ENCODE peak calls at places on chromosomes 2 and 18, in nine cellular contexts. One of them, this sample, is unnamed.

GRCh38 chr2:232327089-232328037 is 51.2 kb upstream of the ALPP start:
- DNase-seq in AG04449: no peak
- DNase-seq in brain microvascular endothelial cell: peak
- DNase-seq in fibroblast of lung: peak
- DNase-seq in cardiac fibroblast: peak
- DNase-seq in bronchial epithelial cell: peak
- DNase-seq in heart right ventricle: peak
- DNase-seq in neural progenitor cell: peak
- DNase-seq in IMR-90: peak
- DNase-seq in this sample: no peak

GRCh38 chr18:23238152-23238531 is 102.9 kb downstream of the CABLES1 start:
- DNase-seq in fibroblast of lung: peak
- DNase-seq in brain microvascular endothelial cell: peak
- DNase-seq in neural progenitor cell: no peak
- DNase-seq in cardiac fibroblast: peak
- DNase-seq in AG04449: no peak
- DNase-seq in IMR-90: peak
- DNase-seq in bronchial epithelial cell: peak
- DNase-seq in heart right ventricle: peak
- DNase-seq in this sample: peak

GRCh38 chr18:8455661-8456614 is 153.3 kb upstream of the RAB12 start:
- DNase-seq in AG04449: no peak
- DNase-seq in bronchial epithelial cell: no peak
- DNase-seq in brain microvascular endothelial cell: no peak
- DNase-seq in fibroblast of lung: no peak
- DNase-seq in heart right ventricle: no peak
- DNase-seq in IMR-90: no peak
- DNase-seq in neural progenitor cell: no peak
- DNase-seq in cardiac fibroblast: no peak
- DNase-seq in this sample: no peak

GRCh38 chr2:100106460-100106859 is 35.9 kb downstream of the AFF3 start:
- DNase-seq in AG04449: no peak
- DNase-seq in neural progenitor cell: peak
- DNase-seq in cardiac fibroblast: no peak
- DNase-seq in brain microvascular endothelial cell: no peak
- DNase-seq in fibroblast of lung: peak
- DNase-seq in IMR-90: peak
- DNase-seq in heart right ventricle: no peak
- DNase-seq in bronchial epithelial cell: no peak
- DNase-seq in this sample: no peak

GRCh38 chr2:45754087-45755015 is 102.9 kb downstream of the PRKCE start:
- DNase-seq in IMR-90: peak
- DNase-seq in bronchial epithelial cell: no peak
- DNase-seq in heart right ventricle: no peak
- DNase-seq in neural progenitor cell: no peak
- DNase-seq in fibroblast of lung: no peak
- DNase-seq in AG04449: no peak
- DNase-seq in cardiac fibroblast: no peak
- DNase-seq in brain microvascular endothelial cell: no peak
- DNase-seq in this sample: no peak

GRCh38 chr2:213237787-213238186 is 46.5 kb upstream of the SPAG16 start:
- DNase-seq in neural progenitor cell: no peak
- DNase-seq in heart right ventricle: no peak
- DNase-seq in cardiac fibroblast: peak
- DNase-seq in IMR-90: no peak
- DNase-seq in bronchial epithelial cell: no peak
- DNase-seq in brain microvascular endothelial cell: no peak
- DNase-seq in AG04449: no peak
- DNase-seq in fibroblast of lung: no peak
- DNase-seq in this sample: no peak

GRCh38 chr2:150045601-150046000 is 441.9 kb downstream of the RND3 start:
- DNase-seq in brain microvascular endothelial cell: no peak
- DNase-seq in heart right ventricle: no peak
- DNase-seq in neural progenitor cell: no peak
- DNase-seq in AG04449: no peak
- DNase-seq in cardiac fibroblast: no peak
- DNase-seq in fibroblast of lung: no peak
- DNase-seq in IMR-90: peak
- DNase-seq in bronchial epithelial cell: peak
- DNase-seq in this sample: no peak

GRCh38 chr2:121565389-121566250 is 34.9 kb downstream of the RNU4ATAC start:
- DNase-seq in heart right ventricle: peak
- DNase-seq in fibroblast of lung: no peak
- DNase-seq in AG04449: no peak
- DNase-seq in neural progenitor cell: no peak
- DNase-seq in IMR-90: no peak
- DNase-seq in brain microvascular endothelial cell: no peak
- DNase-seq in bronchial epithelial cell: no peak
- DNase-seq in cardiac fibroblast: no peak
- DNase-seq in this sample: no peak

GRCh38 chr2:150062416-150062815 is 425.1 kb downstream of the RND3 start:
- DNase-seq in neural progenitor cell: no peak
- DNase-seq in IMR-90: no peak
- DNase-seq in brain microvascular endothelial cell: no peak
- DNase-seq in cardiac fibroblast: peak
- DNase-seq in bronchial epithelial cell: no peak
- DNase-seq in fibroblast of lung: peak
- DNase-seq in AG04449: no peak
- DNase-seq in heart right ventricle: peak
- DNase-seq in this sample: no peak

GRCh38 chr18:58013241-58014211 is 30.5 kb upstream of the NEDD4L start:
- DNase-seq in heart right ventricle: no peak
- DNase-seq in neural progenitor cell: no peak
- DNase-seq in bronchial epithelial cell: peak
- DNase-seq in fibroblast of lung: peak
- DNase-seq in cardiac fibroblast: no peak
- DNase-seq in AG04449: no peak
- DNase-seq in IMR-90: peak
- DNase-seq in brain microvascular endothelial cell: peak
- DNase-seq in this sample: no peak

GRCh38 chr2:8661235-8661634 is 20.6 kb upstream of the ID2 start:
- DNase-seq in fibroblast of lung: no peak
- DNase-seq in neural progenitor cell: no peak
- DNase-seq in AG04449: no peak
- DNase-seq in bronchial epithelial cell: no peak
- DNase-seq in IMR-90: no peak
- DNase-seq in brain microvascular endothelial cell: no peak
- DNase-seq in heart right ventricle: no peak
- DNase-seq in cardiac fibroblast: no peak
- DNase-seq in this sample: no peak

GRCh38 chr2:142112648-142113278 is 18.1 kb downstream of the LRP1B start:
- DNase-seq in brain microvascular endothelial cell: peak
- DNase-seq in fibroblast of lung: peak
- DNase-seq in bronchial epithelial cell: peak
- DNase-seq in AG04449: no peak
- DNase-seq in cardiac fibroblast: peak
- DNase-seq in IMR-90: peak
- DNase-seq in heart right ventricle: no peak
- DNase-seq in neural progenitor cell: no peak
- DNase-seq in this sample: peak

GRCh38 chr2:162113771-162114168 is 38.3 kb downstream of the GCG start:
- DNase-seq in IMR-90: peak
- DNase-seq in neural progenitor cell: no peak
- DNase-seq in AG04449: peak
- DNase-seq in heart right ventricle: peak
- DNase-seq in fibroblast of lung: peak
- DNase-seq in bronchial epithelial cell: peak
- DNase-seq in brain microvascular endothelial cell: peak
- DNase-seq in cardiac fibroblast: peak
- DNase-seq in this sample: no peak

GRCh38 chr2:100173907-100174525 is 31.6 kb upstream of the AFF3 start:
- DNase-seq in bronchial epithelial cell: no peak
- DNase-seq in cardiac fibroblast: no peak
- DNase-seq in AG04449: peak
- DNase-seq in fibroblast of lung: no peak
- DNase-seq in brain microvascular endothelial cell: no peak
- DNase-seq in heart right ventricle: no peak
- DNase-seq in neural progenitor cell: peak
- DNase-seq in IMR-90: no peak
- DNase-seq in this sample: peak

GRCh38 chr2:47534179-47534919 is 131.4 kb downstream of the MSH2 start:
- DNase-seq in fibroblast of lung: peak
- DNase-seq in cardiac fibroblast: peak
- DNase-seq in AG04449: peak
- DNase-seq in brain microvascular endothelial cell: peak
- DNase-seq in neural progenitor cell: no peak
- DNase-seq in bronchial epithelial cell: peak
- DNase-seq in IMR-90: peak
- DNase-seq in heart right ventricle: peak
- DNase-seq in this sample: no peak

GRCh38 chr2:162211747-162212146 is 31.5 kb downstream of the FAP start:
- DNase-seq in brain microvascular endothelial cell: no peak
- DNase-seq in cardiac fibroblast: peak
- DNase-seq in bronchial epithelial cell: no peak
- DNase-seq in neural progenitor cell: no peak
- DNase-seq in fibroblast of lung: no peak
- DNase-seq in heart right ventricle: no peak
- DNase-seq in AG04449: no peak
- DNase-seq in IMR-90: no peak
- DNase-seq in this sample: no peak

GRCh38 chr2:227813562-227814353 is at the start of gene CCL20:
- DNase-seq in AG04449: no peak
- DNase-seq in brain microvascular endothelial cell: no peak
- DNase-seq in cardiac fibroblast: no peak
- DNase-seq in fibroblast of lung: no peak
- DNase-seq in IMR-90: no peak
- DNase-seq in heart right ventricle: no peak
- DNase-seq in neural progenitor cell: no peak
- DNase-seq in bronchial epithelial cell: peak
- DNase-seq in this sample: no peak

GRCh38 chr18:45106331-45106774 is 425.7 kb downstream of the SETBP1 start:
- DNase-seq in IMR-90: no peak
- DNase-seq in bronchial epithelial cell: no peak
- DNase-seq in fibroblast of lung: peak
- DNase-seq in brain microvascular endothelial cell: peak
- DNase-seq in neural progenitor cell: no peak
- DNase-seq in heart right ventricle: no peak
- DNase-seq in cardiac fibroblast: peak
- DNase-seq in AG04449: no peak
- DNase-seq in this sample: no peak

GRCh38 chr2:43309935-43310334 is 83.5 kb upstream of the ZFP36L2 start:
- DNase-seq in cardiac fibroblast: no peak
- DNase-seq in brain microvascular endothelial cell: no peak
- DNase-seq in AG04449: no peak
- DNase-seq in bronchial epithelial cell: no peak
- DNase-seq in neural progenitor cell: no peak
- DNase-seq in heart right ventricle: no peak
- DNase-seq in fibroblast of lung: no peak
- DNase-seq in IMR-90: no peak
- DNase-seq in this sample: no peak

GRCh38 chr2:63819765-63820717 is 21.7 kb upstream of the UGP2 start:
- DNase-seq in IMR-90: peak
- DNase-seq in neural progenitor cell: no peak
- DNase-seq in AG04449: no peak
- DNase-seq in cardiac fibroblast: peak
- DNase-seq in fibroblast of lung: no peak
- DNase-seq in brain microvascular endothelial cell: no peak
- DNase-seq in heart right ventricle: peak
- DNase-seq in bronchial epithelial cell: peak
- DNase-seq in this sample: peak

GRCh38 chr2:197705912-197706838 is 1.0 kb downstream of the MARS2 start:
- DNase-seq in cardiac fibroblast: peak
- DNase-seq in fibroblast of lung: peak
- DNase-seq in IMR-90: peak
- DNase-seq in neural progenitor cell: peak
- DNase-seq in bronchial epithelial cell: no peak
- DNase-seq in AG04449: no peak
- DNase-seq in brain microvascular endothelial cell: no peak
- DNase-seq in heart right ventricle: peak
- DNase-seq in this sample: no peak

GRCh38 chr2:48768669-48769068 is 13.1 kb upstream of the LHCGR start:
- DNase-seq in AG04449: no peak
- DNase-seq in fibroblast of lung: no peak
- DNase-seq in bronchial epithelial cell: no peak
- DNase-seq in brain microvascular endothelial cell: no peak
- DNase-seq in heart right ventricle: no peak
- DNase-seq in IMR-90: no peak
- DNase-seq in neural progenitor cell: no peak
- DNase-seq in cardiac fibroblast: no peak
- DNase-seq in this sample: no peak

GRCh38 chr2:181005809-181006208 is 25.4 kb downstream of the UBE2E3 start:
- DNase-seq in neural progenitor cell: no peak
- DNase-seq in AG04449: no peak
- DNase-seq in brain microvascular endothelial cell: no peak
- DNase-seq in bronchial epithelial cell: no peak
- DNase-seq in fibroblast of lung: no peak
- DNase-seq in heart right ventricle: no peak
- DNase-seq in IMR-90: no peak
- DNase-seq in cardiac fibroblast: no peak
- DNase-seq in this sample: no peak
- H3K4me3 ChIP-seq in neural progenitor cell: no peak
- H3K4me3 ChIP-seq in AG04449: no peak
- H3K4me3 ChIP-seq in brain microvascular endothelial cell: no peak
- H3K4me3 ChIP-seq in bronchial epithelial cell: no peak
- H3K4me3 ChIP-seq in fibroblast of lung: no peak
- H3K4me3 ChIP-seq in heart right ventricle: no peak
- H3K4me3 ChIP-seq in IMR-90: no peak
- H3K4me3 ChIP-seq in cardiac fibroblast: no peak
- H3K4me3 ChIP-seq in this sample: no peak

GRCh38 chr2:179876266-179876665 is 14.9 kb upstream of the ZNF385B start:
- DNase-seq in IMR-90: no peak
- DNase-seq in brain microvascular endothelial cell: no peak
- DNase-seq in neural progenitor cell: no peak
- DNase-seq in heart right ventricle: no peak
- DNase-seq in bronchial epithelial cell: peak
- DNase-seq in fibroblast of lung: no peak
- DNase-seq in cardiac fibroblast: no peak
- DNase-seq in AG04449: no peak
- DNase-seq in this sample: no peak
- TF ChIP-seq CTCF in IMR-90: no peak
- TF ChIP-seq CTCF in brain microvascular endothelial cell: peak
- TF ChIP-seq CTCF in neural progenitor cell: peak
- TF ChIP-seq CTCF in heart right ventricle: no peak
- TF ChIP-seq CTCF in bronchial epithelial cell: no peak
- TF ChIP-seq CTCF in fibroblast of lung: peak
- TF ChIP-seq CTCF in cardiac fibroblast: no peak
- TF ChIP-seq CTCF in AG04449: no peak
- TF ChIP-seq CTCF in this sample: peak

GRCh38 chr2:7094113-7094760 is 177.0 kb downstream of the RNF144A start:
- DNase-seq in neural progenitor cell: no peak
- DNase-seq in heart right ventricle: no peak
- DNase-seq in bronchial epithelial cell: no peak
- DNase-seq in AG04449: peak
- DNase-seq in fibroblast of lung: peak
- DNase-seq in brain microvascular endothelial cell: peak
- DNase-seq in IMR-90: no peak
- DNase-seq in cardiac fibroblast: peak
- DNase-seq in this sample: peak
- H3K4me3 ChIP-seq in neural progenitor cell: no peak
- H3K4me3 ChIP-seq in heart right ventricle: no peak
- H3K4me3 ChIP-seq in bronchial epithelial cell: no peak
- H3K4me3 ChIP-seq in AG04449: no peak
- H3K4me3 ChIP-seq in fibroblast of lung: no peak
- H3K4me3 ChIP-seq in brain microvascular endothelial cell: no peak
- H3K4me3 ChIP-seq in IMR-90: no peak
- H3K4me3 ChIP-seq in cardiac fibroblast: no peak
- H3K4me3 ChIP-seq in this sample: no peak

DNA sequence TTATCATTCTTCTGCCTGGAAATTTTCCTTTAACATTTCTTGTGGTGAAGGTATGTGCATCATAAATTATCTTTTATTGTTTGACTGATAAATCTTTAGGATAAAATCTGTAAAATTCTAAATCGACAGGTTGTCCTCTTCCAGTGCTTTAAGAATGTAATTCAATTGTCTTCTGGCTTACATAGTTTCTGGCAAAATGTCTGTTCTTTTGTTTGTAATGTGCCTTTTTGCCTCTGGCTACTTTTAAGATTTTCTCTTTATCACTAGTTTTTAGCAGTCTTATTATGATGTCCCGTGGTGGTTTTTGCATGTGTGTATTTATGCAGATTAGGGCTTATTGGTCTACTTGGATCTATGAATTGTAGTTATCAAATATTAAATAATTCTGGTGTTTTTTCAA is 203.6 kb upstream of the COPS8 start:
- DNase-seq in brain microvascular endothelial cell: no peak
- DNase-seq in heart right ventricle: no peak
- DNase-seq in bronchial epithelial cell: no peak
- DNase-seq in AG04449: no peak
- DNase-seq in IMR-90: no peak
- DNase-seq in neural progenitor cell: no peak
- DNase-seq in cardiac fibroblast: no peak
- DNase-seq in fibroblast of lung: no peak
- DNase-seq in this sample: no peak
- TF ChIP-seq CTCF in brain microvascular endothelial cell: no peak
- TF ChIP-seq CTCF in heart right ventricle: no peak
- TF ChIP-seq CTCF in bronchial epithelial cell: no peak
- TF ChIP-seq CTCF in AG04449: no peak
- TF ChIP-seq CTCF in IMR-90: no peak
- TF ChIP-seq CTCF in neural progenitor cell: no peak
- TF ChIP-seq CTCF in cardiac fibroblast: no peak
- TF ChIP-seq CTCF in fibroblast of lung: no peak
- TF ChIP-seq CTCF in this sample: no peak

This sample was measured in retinal pigment epithelial cell.